ENCODE peak calls at places on chromosomes 1 and 21, in ten cellular contexts. One of them, this sample, is unnamed.

GRCh38 chr21:39730418-39731107 is 14.4 kb upstream of the IGSF5 start:
- DNase-seq in amniotic stem cell: no peak
- DNase-seq in HCT116: no peak
- DNase-seq in T follicular helper cell: no peak
- DNase-seq in activated CD8-positive, alpha-beta memory T cell treated with anti-CD3 and anti-CD28 coated beads for 4 hours: no peak
- DNase-seq in NCI-H748 treated with DMSO at 0.1 percent for 48 hours: no peak
- DNase-seq in fibroblast of lung: peak
- DNase-seq in AML-193: no peak
- DNase-seq in NCI-H1436 treated with DMSO at 0.1 percent for 48 hours: no peak
- DNase-seq in ovary: no peak
- DNase-seq in this sample: no peak

GRCh38 chr1:156549390-156549789 is 23.0 kb downstream of the IQGAP3 start:
- DNase-seq in amniotic stem cell: no peak
- DNase-seq in HCT116: no peak
- DNase-seq in T follicular helper cell: no peak
- DNase-seq in activated CD8-positive, alpha-beta memory T cell treated with anti-CD3 and anti-CD28 coated beads for 4 hours: no peak
- DNase-seq in NCI-H748 treated with DMSO at 0.1 percent for 48 hours: no peak
- DNase-seq in fibroblast of lung: no peak
- DNase-seq in AML-193: no peak
- DNase-seq in NCI-H1436 treated with DMSO at 0.1 percent for 48 hours: no peak
- DNase-seq in ovary: no peak
- DNase-seq in this sample: no peak

GRCh38 chr21:25885880-25886279 is 151.1 kb downstream of the GABPA start:
- DNase-seq in amniotic stem cell: no peak
- DNase-seq in HCT116: no peak
- DNase-seq in T follicular helper cell: no peak
- DNase-seq in activated CD8-positive, alpha-beta memory T cell treated with anti-CD3 and anti-CD28 coated beads for 4 hours: no peak
- DNase-seq in NCI-H748 treated with DMSO at 0.1 percent for 48 hours: no peak
- DNase-seq in fibroblast of lung: no peak
- DNase-seq in AML-193: no peak
- DNase-seq in NCI-H1436 treated with DMSO at 0.1 percent for 48 hours: no peak
- DNase-seq in ovary: no peak
- DNase-seq in this sample: no peak

GRCh38 chr21:46083271-46084040 is 14.5 kb upstream of the COL6A2 start:
- DNase-seq in amniotic stem cell: no peak
- DNase-seq in HCT116: no peak
- DNase-seq in T follicular helper cell: no peak
- DNase-seq in activated CD8-positive, alpha-beta memory T cell treated with anti-CD3 and anti-CD28 coated beads for 4 hours: no peak
- DNase-seq in NCI-H748 treated with DMSO at 0.1 percent for 48 hours: no peak
- DNase-seq in fibroblast of lung: no peak
- DNase-seq in AML-193: no peak
- DNase-seq in NCI-H1436 treated with DMSO at 0.1 percent for 48 hours: no peak
- DNase-seq in ovary: peak
- DNase-seq in this sample: no peak

GRCh38 chr1:189597083-189597482 is 880.6 kb downstream of the BRINP3 start:
- DNase-seq in amniotic stem cell: no peak
- DNase-seq in HCT116: no peak
- DNase-seq in T follicular helper cell: no peak
- DNase-seq in activated CD8-positive, alpha-beta memory T cell treated with anti-CD3 and anti-CD28 coated beads for 4 hours: no peak
- DNase-seq in NCI-H748 treated with DMSO at 0.1 percent for 48 hours: peak
- DNase-seq in fibroblast of lung: no peak
- DNase-seq in AML-193: no peak
- DNase-seq in NCI-H1436 treated with DMSO at 0.1 percent for 48 hours: peak
- DNase-seq in ovary: no peak
- DNase-seq in this sample: peak

GRCh38 chr1:50346621-50347020 is 76.6 kb downstream of the DMRTA2 start:
- DNase-seq in amniotic stem cell: no peak
- DNase-seq in HCT116: no peak
- DNase-seq in T follicular helper cell: no peak
- DNase-seq in activated CD8-positive, alpha-beta memory T cell treated with anti-CD3 and anti-CD28 coated beads for 4 hours: no peak
- DNase-seq in NCI-H748 treated with DMSO at 0.1 percent for 48 hours: no peak
- DNase-seq in fibroblast of lung: no peak
- DNase-seq in AML-193: no peak
- DNase-seq in NCI-H1436 treated with DMSO at 0.1 percent for 48 hours: no peak
- DNase-seq in ovary: no peak
- DNase-seq in this sample: no peak

GRCh38 chr1:201346337-201346939 is 31.0 kb downstream of the TNNT2 start:
- DNase-seq in amniotic stem cell: no peak
- DNase-seq in HCT116: peak
- DNase-seq in T follicular helper cell: no peak
- DNase-seq in activated CD8-positive, alpha-beta memory T cell treated with anti-CD3 and anti-CD28 coated beads for 4 hours: no peak
- DNase-seq in NCI-H748 treated with DMSO at 0.1 percent for 48 hours: peak
- DNase-seq in fibroblast of lung: peak
- DNase-seq in AML-193: peak
- DNase-seq in NCI-H1436 treated with DMSO at 0.1 percent for 48 hours: no peak
- DNase-seq in ovary: no peak
- DNase-seq in this sample: no peak

GRCh38 chr1:244860914-244861610 is 3.3 kb downstream of the HNRNPU start:
- DNase-seq in amniotic stem cell: no peak
- DNase-seq in HCT116: no peak
- DNase-seq in T follicular helper cell: no peak
- DNase-seq in activated CD8-positive, alpha-beta memory T cell treated with anti-CD3 and anti-CD28 coated beads for 4 hours: no peak
- DNase-seq in NCI-H748 treated with DMSO at 0.1 percent for 48 hours: no peak
- DNase-seq in fibroblast of lung: no peak
- DNase-seq in AML-193: no peak
- DNase-seq in NCI-H1436 treated with DMSO at 0.1 percent for 48 hours: no peak
- DNase-seq in ovary: no peak
- DNase-seq in this sample: no peak

GRCh38 chr1:87904668-87905067 is 576.0 kb downstream of the LMO4 start:
- DNase-seq in amniotic stem cell: no peak
- DNase-seq in HCT116: no peak
- DNase-seq in T follicular helper cell: no peak
- DNase-seq in activated CD8-positive, alpha-beta memory T cell treated with anti-CD3 and anti-CD28 coated beads for 4 hours: no peak
- DNase-seq in NCI-H748 treated with DMSO at 0.1 percent for 48 hours: no peak
- DNase-seq in fibroblast of lung: no peak
- DNase-seq in AML-193: no peak
- DNase-seq in NCI-H1436 treated with DMSO at 0.1 percent for 48 hours: no peak
- DNase-seq in ovary: no peak
- DNase-seq in this sample: no peak

GRCh38 chr21:28823464-28823863 is 169.2 kb downstream of the LTN1 start:
- DNase-seq in amniotic stem cell: no peak
- DNase-seq in HCT116: no peak
- DNase-seq in T follicular helper cell: no peak
- DNase-seq in activated CD8-positive, alpha-beta memory T cell treated with anti-CD3 and anti-CD28 coated beads for 4 hours: no peak
- DNase-seq in NCI-H748 treated with DMSO at 0.1 percent for 48 hours: no peak
- DNase-seq in fibroblast of lung: no peak
- DNase-seq in AML-193: no peak
- DNase-seq in NCI-H1436 treated with DMSO at 0.1 percent for 48 hours: no peak
- DNase-seq in ovary: no peak
- DNase-seq in this sample: no peak

GRCh38 chr1:75308365-75308764 is 174.2 kb downstream of the LHX8 start:
- DNase-seq in amniotic stem cell: no peak
- DNase-seq in HCT116: no peak
- DNase-seq in T follicular helper cell: no peak
- DNase-seq in activated CD8-positive, alpha-beta memory T cell treated with anti-CD3 and anti-CD28 coated beads for 4 hours: no peak
- DNase-seq in NCI-H748 treated with DMSO at 0.1 percent for 48 hours: peak
- DNase-seq in fibroblast of lung: no peak
- DNase-seq in AML-193: no peak
- DNase-seq in NCI-H1436 treated with DMSO at 0.1 percent for 48 hours: no peak
- DNase-seq in ovary: no peak
- DNase-seq in this sample: no peak

GRCh38 chr1:77834771-77835334 is 53.6 kb upstream of the NEXN start:
- DNase-seq in amniotic stem cell: no peak
- DNase-seq in HCT116: no peak
- DNase-seq in T follicular helper cell: no peak
- DNase-seq in activated CD8-positive, alpha-beta memory T cell treated with anti-CD3 and anti-CD28 coated beads for 4 hours: no peak
- DNase-seq in NCI-H748 treated with DMSO at 0.1 percent for 48 hours: peak
- DNase-seq in fibroblast of lung: peak
- DNase-seq in AML-193: no peak
- DNase-seq in NCI-H1436 treated with DMSO at 0.1 percent for 48 hours: no peak
- DNase-seq in ovary: no peak
- DNase-seq in this sample: no peak

GRCh38 chr1:5949074-5949760 is 43.0 kb downstream of the NPHP4 start:
- DNase-seq in amniotic stem cell: no peak
- DNase-seq in HCT116: no peak
- DNase-seq in T follicular helper cell: no peak
- DNase-seq in activated CD8-positive, alpha-beta memory T cell treated with anti-CD3 and anti-CD28 coated beads for 4 hours: no peak
- DNase-seq in NCI-H748 treated with DMSO at 0.1 percent for 48 hours: peak
- DNase-seq in fibroblast of lung: no peak
- DNase-seq in AML-193: no peak
- DNase-seq in NCI-H1436 treated with DMSO at 0.1 percent for 48 hours: no peak
- DNase-seq in ovary: no peak
- DNase-seq in this sample: no peak

GRCh38 chr1:40039245-40039756 is 1.2 kb upstream of the CAP1 start:
- DNase-seq in amniotic stem cell: peak
- DNase-seq in HCT116: no peak
- DNase-seq in T follicular helper cell: no peak
- DNase-seq in activated CD8-positive, alpha-beta memory T cell treated with anti-CD3 and anti-CD28 coated beads for 4 hours: no peak
- DNase-seq in NCI-H748 treated with DMSO at 0.1 percent for 48 hours: peak
- DNase-seq in fibroblast of lung: no peak
- DNase-seq in AML-193: peak
- DNase-seq in NCI-H1436 treated with DMSO at 0.1 percent for 48 hours: no peak
- DNase-seq in ovary: no peak
- DNase-seq in this sample: peak

GRCh38 chr21:39386194-39386593 is 37.3 kb upstream of the HMGN1 start:
- DNase-seq in amniotic stem cell: no peak
- DNase-seq in HCT116: no peak
- DNase-seq in T follicular helper cell: no peak
- DNase-seq in activated CD8-positive, alpha-beta memory T cell treated with anti-CD3 and anti-CD28 coated beads for 4 hours: no peak
- DNase-seq in NCI-H748 treated with DMSO at 0.1 percent for 48 hours: no peak
- DNase-seq in fibroblast of lung: no peak
- DNase-seq in AML-193: no peak
- DNase-seq in NCI-H1436 treated with DMSO at 0.1 percent for 48 hours: no peak
- DNase-seq in ovary: peak
- DNase-seq in this sample: no peak

GRCh38 chr1:6353605-6353947 is 40.0 kb downstream of the ACOT7 start:
- DNase-seq in amniotic stem cell: no peak
- DNase-seq in HCT116: no peak
- DNase-seq in T follicular helper cell: no peak
- DNase-seq in activated CD8-positive, alpha-beta memory T cell treated with anti-CD3 and anti-CD28 coated beads for 4 hours: no peak
- DNase-seq in NCI-H748 treated with DMSO at 0.1 percent for 48 hours: no peak
- DNase-seq in fibroblast of lung: no peak
- DNase-seq in AML-193: no peak
- DNase-seq in NCI-H1436 treated with DMSO at 0.1 percent for 48 hours: no peak
- DNase-seq in ovary: no peak
- DNase-seq in this sample: no peak

GRCh38 chr1:20739225-20739624 is 6.7 kb upstream of the SH2D5 start:
- DNase-seq in amniotic stem cell: no peak
- DNase-seq in HCT116: no peak
- DNase-seq in T follicular helper cell: no peak
- DNase-seq in activated CD8-positive, alpha-beta memory T cell treated with anti-CD3 and anti-CD28 coated beads for 4 hours: no peak
- DNase-seq in NCI-H748 treated with DMSO at 0.1 percent for 48 hours: no peak
- DNase-seq in fibroblast of lung: peak
- DNase-seq in AML-193: no peak
- DNase-seq in NCI-H1436 treated with DMSO at 0.1 percent for 48 hours: no peak
- DNase-seq in ovary: no peak
- DNase-seq in this sample: no peak

GRCh38 chr1:100834779-100835645 is 59.6 kb downstream of the EXTL2 start:
- DNase-seq in amniotic stem cell: no peak
- DNase-seq in HCT116: peak
- DNase-seq in T follicular helper cell: no peak
- DNase-seq in activated CD8-positive, alpha-beta memory T cell treated with anti-CD3 and anti-CD28 coated beads for 4 hours: no peak
- DNase-seq in NCI-H748 treated with DMSO at 0.1 percent for 48 hours: no peak
- DNase-seq in fibroblast of lung: no peak
- DNase-seq in AML-193: peak
- DNase-seq in NCI-H1436 treated with DMSO at 0.1 percent for 48 hours: no peak
- DNase-seq in ovary: no peak
- DNase-seq in this sample: no peak

GRCh38 chr1:6141601-6142000 is 38.5 kb downstream of the CHD5 start:
- DNase-seq in amniotic stem cell: no peak
- DNase-seq in HCT116: no peak
- DNase-seq in T follicular helper cell: no peak
- DNase-seq in activated CD8-positive, alpha-beta memory T cell treated with anti-CD3 and anti-CD28 coated beads for 4 hours: no peak
- DNase-seq in NCI-H748 treated with DMSO at 0.1 percent for 48 hours: no peak
- DNase-seq in fibroblast of lung: no peak
- DNase-seq in AML-193: no peak
- DNase-seq in NCI-H1436 treated with DMSO at 0.1 percent for 48 hours: no peak
- DNase-seq in ovary: no peak
- DNase-seq in this sample: no peak

GRCh38 chr1:25017436-25018109 is 87.5 kb upstream of the RUNX3 start:
- DNase-seq in amniotic stem cell: no peak
- DNase-seq in HCT116: no peak
- DNase-seq in T follicular helper cell: no peak
- DNase-seq in activated CD8-positive, alpha-beta memory T cell treated with anti-CD3 and anti-CD28 coated beads for 4 hours: no peak
- DNase-seq in NCI-H748 treated with DMSO at 0.1 percent for 48 hours: no peak
- DNase-seq in fibroblast of lung: peak
- DNase-seq in AML-193: no peak
- DNase-seq in NCI-H1436 treated with DMSO at 0.1 percent for 48 hours: no peak
- DNase-seq in ovary: no peak
- DNase-seq in this sample: no peak

GRCh38 chr1:11707621-11708276 is 16.2 kb downstream of the DRAXIN start:
- DNase-seq in amniotic stem cell: no peak
- DNase-seq in HCT116: no peak
- DNase-seq in T follicular helper cell: no peak
- DNase-seq in activated CD8-positive, alpha-beta memory T cell treated with anti-CD3 and anti-CD28 coated beads for 4 hours: no peak
- DNase-seq in NCI-H748 treated with DMSO at 0.1 percent for 48 hours: no peak
- DNase-seq in fibroblast of lung: no peak
- DNase-seq in AML-193: no peak
- DNase-seq in NCI-H1436 treated with DMSO at 0.1 percent for 48 hours: peak
- DNase-seq in ovary: no peak
- DNase-seq in this sample: peak

GRCh38 chr1:227059076-227059475 is 119.0 kb downstream of the COQ8A start:
- DNase-seq in amniotic stem cell: no peak
- DNase-seq in HCT116: no peak
- DNase-seq in T follicular helper cell: no peak
- DNase-seq in activated CD8-positive, alpha-beta memory T cell treated with anti-CD3 and anti-CD28 coated beads for 4 hours: no peak
- DNase-seq in NCI-H748 treated with DMSO at 0.1 percent for 48 hours: no peak
- DNase-seq in fibroblast of lung: no peak
- DNase-seq in AML-193: no peak
- DNase-seq in NCI-H1436 treated with DMSO at 0.1 percent for 48 hours: no peak
- DNase-seq in ovary: no peak
- DNase-seq in this sample: no peak

GRCh38 chr1:189036628-189037027 is 1441.0 kb downstream of the BRINP3 start:
- DNase-seq in amniotic stem cell: no peak
- DNase-seq in HCT116: no peak
- DNase-seq in T follicular helper cell: no peak
- DNase-seq in activated CD8-positive, alpha-beta memory T cell treated with anti-CD3 and anti-CD28 coated beads for 4 hours: no peak
- DNase-seq in NCI-H748 treated with DMSO at 0.1 percent for 48 hours: no peak
- DNase-seq in fibroblast of lung: no peak
- DNase-seq in AML-193: no peak
- DNase-seq in NCI-H1436 treated with DMSO at 0.1 percent for 48 hours: no peak
- DNase-seq in ovary: no peak
- DNase-seq in this sample: no peak

GRCh38 chr1:169163059-169163458 is 56.6 kb downstream of the ATP1B1 start:
- DNase-seq in amniotic stem cell: no peak
- DNase-seq in HCT116: peak
- DNase-seq in T follicular helper cell: no peak
- DNase-seq in activated CD8-positive, alpha-beta memory T cell treated with anti-CD3 and anti-CD28 coated beads for 4 hours: no peak
- DNase-seq in NCI-H748 treated with DMSO at 0.1 percent for 48 hours: no peak
- DNase-seq in fibroblast of lung: peak
- DNase-seq in AML-193: no peak
- DNase-seq in NCI-H1436 treated with DMSO at 0.1 percent for 48 hours: no peak
- DNase-seq in ovary: no peak
- DNase-seq in this sample: no peak

GRCh38 chr1:31788825-31789256 is 24.7 kb upstream of the ADGRB2 start:
- DNase-seq in amniotic stem cell: peak
- DNase-seq in HCT116: no peak
- DNase-seq in T follicular helper cell: no peak
- DNase-seq in activated CD8-positive, alpha-beta memory T cell treated with anti-CD3 and anti-CD28 coated beads for 4 hours: no peak
- DNase-seq in NCI-H748 treated with DMSO at 0.1 percent for 48 hours: no peak
- DNase-seq in fibroblast of lung: peak
- DNase-seq in AML-193: peak
- DNase-seq in NCI-H1436 treated with DMSO at 0.1 percent for 48 hours: no peak
- DNase-seq in ovary: no peak
- DNase-seq in this sample: no peak

GRCh38 chr1:156658496-156658895 is 16.6 kb downstream of the BCAN start:
- DNase-seq in amniotic stem cell: no peak
- DNase-seq in HCT116: no peak
- DNase-seq in T follicular helper cell: no peak
- DNase-seq in activated CD8-positive, alpha-beta memory T cell treated with anti-CD3 and anti-CD28 coated beads for 4 hours: no peak
- DNase-seq in NCI-H748 treated with DMSO at 0.1 percent for 48 hours: no peak
- DNase-seq in fibroblast of lung: no peak
- DNase-seq in AML-193: no peak
- DNase-seq in NCI-H1436 treated with DMSO at 0.1 percent for 48 hours: no peak
- DNase-seq in ovary: no peak
- DNase-seq in this sample: no peak